ENCODE peak calls at places on chromosomes 4 and X, in eight cellular contexts. One of them, this sample, is unnamed.

GRCh38 chr4:1010522-1011021 is 854 bp upstream of the FGFRL1 start:
- DNase-seq in AG08396: peak
- DNase-seq in cardiac fibroblast: peak
- DNase-seq in NCI-H1105: no peak
- DNase-seq in endothelial cell: no peak
- DNase-seq in activated T-cell treated with anti-CD3 and anti-CD28 coated beads, Interleukin-2, amount 50 U/mL, for 72 hours: peak
- DNase-seq in M059J: peak
- DNase-seq in LoVo: peak
- DNase-seq in this sample: peak

GRCh38 chr4:76535603-76536380 is 100.8 kb downstream of the SHROOM3 start:
- DNase-seq in LoVo: peak
- DNase-seq in endothelial cell: no peak
- DNase-seq in cardiac fibroblast: no peak
- DNase-seq in NCI-H1105: peak
- DNase-seq in M059J: peak
- DNase-seq in AG08396: peak
- DNase-seq in activated T-cell treated with anti-CD3 and anti-CD28 coated beads, Interleukin-2, amount 50 U/mL, for 72 hours: no peak
- DNase-seq in this sample: peak

GRCh38 chr4:109410776-109411175 is 22.8 kb upstream of the SEC24B start:
- DNase-seq in LoVo: no peak
- DNase-seq in NCI-H1105: no peak
- DNase-seq in cardiac fibroblast: peak
- DNase-seq in M059J: peak
- DNase-seq in activated T-cell treated with anti-CD3 and anti-CD28 coated beads, Interleukin-2, amount 50 U/mL, for 72 hours: no peak
- DNase-seq in endothelial cell: no peak
- DNase-seq in AG08396: peak
- DNase-seq in this sample: peak

GRCh38 chr4:173247316-173247715 is 78.7 kb downstream of the GALNT7 start:
- DNase-seq in endothelial cell: no peak
- DNase-seq in activated T-cell treated with anti-CD3 and anti-CD28 coated beads, Interleukin-2, amount 50 U/mL, for 72 hours: no peak
- DNase-seq in NCI-H1105: no peak
- DNase-seq in AG08396: no peak
- DNase-seq in M059J: no peak
- DNase-seq in cardiac fibroblast: no peak
- DNase-seq in LoVo: no peak
- DNase-seq in this sample: no peak

GRCh38 chr4:157320092-157320491 is 99.6 kb downstream of the GRIA2 start:
- DNase-seq in NCI-H1105: no peak
- DNase-seq in M059J: no peak
- DNase-seq in AG08396: no peak
- DNase-seq in endothelial cell: no peak
- DNase-seq in cardiac fibroblast: no peak
- DNase-seq in activated T-cell treated with anti-CD3 and anti-CD28 coated beads, Interleukin-2, amount 50 U/mL, for 72 hours: no peak
- DNase-seq in LoVo: no peak
- DNase-seq in this sample: no peak

GRCh38 chrX:71105638-71106037 is 902 bp downstream of the CXorf65 start:
- DNase-seq in activated T-cell treated with anti-CD3 and anti-CD28 coated beads, Interleukin-2, amount 50 U/mL, for 72 hours: no peak
- DNase-seq in NCI-H1105: no peak
- DNase-seq in AG08396: no peak
- DNase-seq in LoVo: no peak
- DNase-seq in endothelial cell: no peak
- DNase-seq in cardiac fibroblast: no peak
- DNase-seq in M059J: no peak
- DNase-seq in this sample: no peak

GRCh38 chrX:107429090-107429489 is 20.4 kb upstream of the FRMPD3 start:
- DNase-seq in AG08396: no peak
- DNase-seq in NCI-H1105: no peak
- DNase-seq in cardiac fibroblast: peak
- DNase-seq in M059J: peak
- DNase-seq in endothelial cell: peak
- DNase-seq in LoVo: peak
- DNase-seq in activated T-cell treated with anti-CD3 and anti-CD28 coated beads, Interleukin-2, amount 50 U/mL, for 72 hours: no peak
- DNase-seq in this sample: peak

GRCh38 chrX:11341274-11342256 is 48.4 kb downstream of the AMELX start:
- DNase-seq in M059J: peak
- DNase-seq in activated T-cell treated with anti-CD3 and anti-CD28 coated beads, Interleukin-2, amount 50 U/mL, for 72 hours: no peak
- DNase-seq in endothelial cell: no peak
- DNase-seq in cardiac fibroblast: peak
- DNase-seq in LoVo: no peak
- DNase-seq in NCI-H1105: no peak
- DNase-seq in AG08396: peak
- DNase-seq in this sample: peak

GRCh38 chr4:74105656-74106275 is 6.8 kb upstream of the CXCL2 start:
- DNase-seq in AG08396: no peak
- DNase-seq in activated T-cell treated with anti-CD3 and anti-CD28 coated beads, Interleukin-2, amount 50 U/mL, for 72 hours: no peak
- DNase-seq in NCI-H1105: no peak
- DNase-seq in endothelial cell: no peak
- DNase-seq in cardiac fibroblast: peak
- DNase-seq in M059J: no peak
- DNase-seq in LoVo: no peak
- DNase-seq in this sample: no peak

GRCh38 chr4:76764251-76764650 is 133.7 kb downstream of the SOWAHB start:
- DNase-seq in endothelial cell: no peak
- DNase-seq in activated T-cell treated with anti-CD3 and anti-CD28 coated beads, Interleukin-2, amount 50 U/mL, for 72 hours: no peak
- DNase-seq in LoVo: no peak
- DNase-seq in cardiac fibroblast: peak
- DNase-seq in NCI-H1105: no peak
- DNase-seq in M059J: peak
- DNase-seq in AG08396: no peak
- DNase-seq in this sample: peak

GRCh38 chr4:109383823-109384222 is 49.8 kb upstream of the SEC24B start:
- DNase-seq in NCI-H1105: no peak
- DNase-seq in M059J: no peak
- DNase-seq in LoVo: no peak
- DNase-seq in activated T-cell treated with anti-CD3 and anti-CD28 coated beads, Interleukin-2, amount 50 U/mL, for 72 hours: no peak
- DNase-seq in cardiac fibroblast: no peak
- DNase-seq in endothelial cell: no peak
- DNase-seq in AG08396: no peak
- DNase-seq in this sample: no peak

GRCh38 chrX:38929966-38930421 is 128.7 kb downstream of the MID1IP1 start:
- DNase-seq in LoVo: no peak
- DNase-seq in activated T-cell treated with anti-CD3 and anti-CD28 coated beads, Interleukin-2, amount 50 U/mL, for 72 hours: no peak
- DNase-seq in AG08396: peak
- DNase-seq in M059J: peak
- DNase-seq in NCI-H1105: no peak
- DNase-seq in endothelial cell: no peak
- DNase-seq in cardiac fibroblast: peak
- DNase-seq in this sample: peak

GRCh38 chrX:47743504-47743903 is 84.5 kb upstream of the UXT start:
- DNase-seq in AG08396: no peak
- DNase-seq in endothelial cell: no peak
- DNase-seq in activated T-cell treated with anti-CD3 and anti-CD28 coated beads, Interleukin-2, amount 50 U/mL, for 72 hours: no peak
- DNase-seq in cardiac fibroblast: peak
- DNase-seq in M059J: peak
- DNase-seq in LoVo: no peak
- DNase-seq in NCI-H1105: no peak
- DNase-seq in this sample: peak

GRCh38 chrX:150223176-150224015 is 139.7 kb upstream of the MAMLD1 start:
- DNase-seq in LoVo: no peak
- DNase-seq in M059J: no peak
- DNase-seq in NCI-H1105: no peak
- DNase-seq in endothelial cell: no peak
- DNase-seq in activated T-cell treated with anti-CD3 and anti-CD28 coated beads, Interleukin-2, amount 50 U/mL, for 72 hours: no peak
- DNase-seq in cardiac fibroblast: no peak
- DNase-seq in AG08396: no peak
- DNase-seq in this sample: no peak

GRCh38 chr4:76016383-76016782 is 6.9 kb downstream of the CXCL10 start:
- DNase-seq in M059J: no peak
- DNase-seq in cardiac fibroblast: no peak
- DNase-seq in activated T-cell treated with anti-CD3 and anti-CD28 coated beads, Interleukin-2, amount 50 U/mL, for 72 hours: peak
- DNase-seq in NCI-H1105: no peak
- DNase-seq in endothelial cell: no peak
- DNase-seq in LoVo: no peak
- DNase-seq in AG08396: no peak
- DNase-seq in this sample: no peak

GRCh38 chr4:45241976-45242375 is 515.6 kb upstream of the GNPDA2 start:
- DNase-seq in LoVo: no peak
- DNase-seq in NCI-H1105: peak
- DNase-seq in cardiac fibroblast: peak
- DNase-seq in M059J: no peak
- DNase-seq in endothelial cell: no peak
- DNase-seq in activated T-cell treated with anti-CD3 and anti-CD28 coated beads, Interleukin-2, amount 50 U/mL, for 72 hours: no peak
- DNase-seq in AG08396: no peak
- DNase-seq in this sample: no peak